ENCODE peak calls at places on chromosomes 11 and 22, in seven cellular contexts. Q is pancreas; E is T-helper 17 cell; Z is CD8-positive, alpha-beta T cell; N is upper lobe of left lung; W is lower lobe of right lung; O is activated B cell treated with CpG ODN at 0.5 μM for 24 hours. L is an unnamed sample.

GRCh38 chr11:77517226-77517625 is 43.3 kb upstream of the PAK1 start:
- ATAC-seq in Q (no peak), E (no peak), Z (no peak), N (no peak), W (no peak), O (no peak), L (no peak)

GRCh38 chr11:4040461-4040860 is 54.1 kb upstream of the RRM1 start:
- ATAC-seq in Q (peak; percentile 60), E (no peak), Z (no peak), N (no peak), W (peak; percentile 37), O (no peak), L (no peak)

GRCh38 chr22:19271856-19272535 is 19.5 kb downstream of the CLTCL1 start:
- ATAC-seq in Q (peak; percentile 59), E (no peak), Z (no peak), N (no peak), W (peak; percentile 39), O (no peak), L (no peak)

GRCh38 chr11:66910016-66910415 is 48.2 kb downstream of the PC start:
- ATAC-seq in Q (no peak), E (no peak), Z (no peak), N (no peak), W (no peak), O (no peak), L (no peak)

GRCh38 chr22:31399211-31400022 is at the start of gene DRG1:
- ATAC-seq in Q (peak; percentile 98), E (peak; percentile 98), Z (peak; percentile 96), N (peak; percentile 99), W (peak; percentile 100), O (peak; percentile 98), L (peak; percentile 99)

GRCh38 chr22:31583861-31584485 is 78.0 kb downstream of the PISD start:
- ATAC-seq in Q (no peak), E (no peak), Z (no peak), N (no peak), W (no peak), O (no peak), L (no peak)

GRCh38 chr11:35163209-35163608 is 24.2 kb downstream of the CD44 start:
- ATAC-seq in Q (no peak), E (no peak), Z (no peak), N (no peak), W (no peak), O (no peak), L (peak; percentile 66)

GRCh38 chr22:36201630-36202312 is at the start of gene APOL4:
- ATAC-seq in Q (peak; percentile 65), E (no peak), Z (no peak), N (peak; percentile 82), W (peak; percentile 67), O (no peak), L (peak; percentile 11)

GRCh38 chr11:8263769-8264410 is at the start of gene LMO1:
- ATAC-seq in Q (peak; percentile 79), E (peak; percentile 79), Z (peak; percentile 76), N (peak; percentile 87), W (peak; percentile 88), O (peak; percentile 75), L (peak; percentile 63)

GRCh38 chr11:129192150-129192549 is at the start of gene ARHGAP32:
- ATAC-seq in Q (peak; percentile 63), E (peak; percentile 66), Z (peak; percentile 91), N (no peak), W (peak; percentile 42), O (no peak), L (peak; percentile 96)

GRCh38 chr11:65291613-65292012 is 23.1 kb upstream of the CDC42EP2 start:
- ATAC-seq in Q (no peak), E (no peak), Z (no peak), N (peak; percentile 64), W (peak; percentile 76), O (no peak), L (peak; percentile 31)

GRCh38 chr11:112564228-112564955 is 303.7 kb upstream of the PLET1 start:
- ATAC-seq in Q (peak; percentile 67), E (no peak), Z (no peak), N (peak; percentile 69), W (no peak), O (no peak), L (peak; percentile 11)

GRCh38 chr11:57530215-57530595 is 349 bp downstream of the TIMM10 start:
- ATAC-seq in Q (peak; percentile 21), E (no peak), Z (no peak), N (no peak), W (no peak), O (no peak), L (peak; percentile 5)

GRCh38 chr22:49370841-49371301 is 456.8 kb downstream of the BRD1 start:
- ATAC-seq in Q (no peak), E (no peak), Z (no peak), N (no peak), W (no peak), O (no peak), L (no peak)

GRCh38 chr22:47627561-47628253 is 865.3 kb downstream of the TBC1D22A start:
- ATAC-seq in Q (no peak), E (no peak), Z (no peak), N (no peak), W (no peak), O (no peak), L (no peak)

GRCh38 chr11:117723625-117724024 is 73.4 kb downstream of the DSCAML1 start:
- ATAC-seq in Q (peak; percentile 72), E (no peak), Z (no peak), N (peak; percentile 32), W (no peak), O (no peak), L (no peak)

GRCh38 chr11:46293616-46294015 is 16.2 kb downstream of the CREB3L1 start:
- ATAC-seq in Q (no peak), E (no peak), Z (no peak), N (peak; percentile 1), W (no peak), O (no peak), L (no peak)

GRCh38 chr11:67563354-67564114 is 20.1 kb upstream of the GSTP1 start:
- ATAC-seq in Q (peak; percentile 70), E (no peak), Z (no peak), N (peak; percentile 72), W (peak; percentile 62), O (no peak), L (peak; percentile 56)

GRCh38 chr11:62273284-62273683 is 3.3 kb downstream of the SCGB2A2 start:
- ATAC-seq in Q (no peak), E (no peak), Z (no peak), N (no peak), W (no peak), O (no peak), L (no peak)

GRCh38 chr11:69044111-69045013 is 4.4 kb upstream of the TPCN2 start:
- ATAC-seq in Q (peak; percentile 68), E (no peak), Z (no peak), N (no peak), W (peak; percentile 57), O (no peak), L (peak; percentile 47)

GRCh38 chr11:76836613-76837291 is 24.0 kb upstream of the ACER3 start:
- ATAC-seq in Q (peak; percentile 39), E (no peak), Z (no peak), N (peak; percentile 11), W (peak; percentile 73), O (no peak), L (peak; percentile 6)

GRCh38 chr11:61898247-61898582 is 6.9 kb upstream of the FADS3 start:
- ATAC-seq in Q (peak; percentile 2), E (no peak), Z (no peak), N (no peak), W (peak; percentile 13), O (no peak), L (no peak)

GRCh38 chr11:8060801-8061554 is 20.0 kb upstream of the TUB start:
- ATAC-seq in Q (peak; percentile 9), E (no peak), Z (no peak), N (peak; percentile 28), W (no peak), O (no peak), L (no peak)

GRCh38 chr22:38761202-38762162 is 5.7 kb upstream of the SUN2 start:
- ATAC-seq in Q (no peak), E (no peak), Z (no peak), N (no peak), W (no peak), O (peak; percentile 16), L (peak; percentile 15)

GRCh38 chr11:61123775-61124571 is 21.7 kb downstream of the CD5 start:
- ATAC-seq in Q (no peak), E (no peak), Z (no peak), N (no peak), W (no peak), O (no peak), L (no peak)

GRCh38 chr22:20957118-20957690 is 9.9 kb upstream of the AIFM3 start:
- ATAC-seq in Q (peak; percentile 54), E (no peak), Z (peak; percentile 14), N (peak; percentile 80), W (peak; percentile 72), O (peak; percentile 6), L (peak; percentile 14)

GRCh38 chr11:44505591-44506054 is 59.8 kb upstream of the CD82 start:
- ATAC-seq in Q (no peak), E (no peak), Z (no peak), N (no peak), W (no peak), O (no peak), L (no peak)

GRCh38 chr11:61480936-61481335 is 27.6 kb upstream of the LRRC10B start:
- ATAC-seq in Q (peak; percentile 70), E (no peak), Z (no peak), N (no peak), W (no peak), O (no peak), L (no peak)

GRCh38 chr11:75513250-75513649 is 12.5 kb downstream of the GDPD5 start:
- ATAC-seq in Q (peak; percentile 56), E (no peak), Z (no peak), N (no peak), W (peak; percentile 4), O (no peak), L (no peak)

GRCh38 chr22:24845036-24845918 is 39.3 kb downstream of the SGSM1 start:
- ATAC-seq in Q (no peak), E (no peak), Z (no peak), N (peak; percentile 72), W (peak; percentile 21), O (no peak), L (peak; percentile 42)

GRCh38 chr22:35637943-35638342 is 10.3 kb upstream of the APOL6 start:
- ATAC-seq in Q (no peak), E (no peak), Z (no peak), N (peak; percentile 16), W (no peak), O (no peak), L (no peak)

GRCh38 chr22:22538226-22538989 is 18.3 kb upstream of the ZNF280A start:
- ATAC-seq in Q (no peak), E (no peak), Z (no peak), N (no peak), W (no peak), O (no peak), L (no peak)

GRCh38 chr11:60835472-60835871 is 6.4 kb upstream of the CCDC86 start:
- ATAC-seq in Q (no peak), E (no peak), Z (no peak), N (peak; percentile 56), W (peak; percentile 56), O (no peak), L (no peak)

GRCh38 chr11:2533642-2534115 is 88.9 kb downstream of the KCNQ1 start:
- ATAC-seq in Q (peak; percentile 28), E (no peak), Z (no peak), N (peak; percentile 88), W (peak; percentile 60), O (peak; percentile 22), L (peak; percentile 17)

GRCh38 chr11:4025957-4026324 is 68.7 kb upstream of the RRM1 start:
- ATAC-seq in Q (peak; percentile 57), E (no peak), Z (no peak), N (peak; percentile 46), W (no peak), O (no peak), L (no peak)

GRCh38 chr11:63710476-63711217 is 29.3 kb downstream of the RTN3 start:
- ATAC-seq in Q (peak; percentile 34), E (no peak), Z (no peak), N (peak; percentile 87), W (peak; percentile 93), O (no peak), L (no peak)

GRCh38 chr22:20937031-20937793 is 20.0 kb downstream of the CRKL start:
- ATAC-seq in Q (peak; percentile 89), E (no peak), Z (no peak), N (peak; percentile 71), W (peak; percentile 96), O (no peak), L (peak; percentile 58)

L was measured in esophagus mucosa.